ENCODE peak calls at places on chromosomes 6 and 20, in six cellular contexts. One of them, this sample, is unnamed.

GRCh38 chr6:7448232-7448631 is 58.6 kb downstream of the RIOK1 start:
- DNase-seq in cardiac muscle cell: no peak
- DNase-seq in CD8-positive, alpha-beta T cell: no peak
- DNase-seq in coronary artery: no peak
- DNase-seq in AG09319: no peak
- DNase-seq in cardiac fibroblast: no peak
- DNase-seq in this sample: no peak

GRCh38 chr6:27986928-27987725 is 30.1 kb downstream of the OR2B6 start:
- DNase-seq in CD8-positive, alpha-beta T cell: no peak
- DNase-seq in AG09319: no peak
- DNase-seq in coronary artery: no peak
- DNase-seq in cardiac muscle cell: no peak
- DNase-seq in cardiac fibroblast: peak
- DNase-seq in this sample: no peak

GRCh38 chr6:16688984-16689636 is 72.2 kb downstream of the ATXN1 start:
- DNase-seq in cardiac fibroblast: peak
- DNase-seq in CD8-positive, alpha-beta T cell: no peak
- DNase-seq in AG09319: no peak
- DNase-seq in coronary artery: no peak
- DNase-seq in cardiac muscle cell: no peak
- DNase-seq in this sample: no peak

GRCh38 chr6:12767016-12767415 is 50.4 kb downstream of the PHACTR1 start:
- DNase-seq in coronary artery: no peak
- DNase-seq in AG09319: no peak
- DNase-seq in cardiac fibroblast: no peak
- DNase-seq in cardiac muscle cell: no peak
- DNase-seq in CD8-positive, alpha-beta T cell: no peak
- DNase-seq in this sample: no peak

GRCh38 chr6:165106261-165106660 is 203.1 kb downstream of the C6orf118 start:
- DNase-seq in CD8-positive, alpha-beta T cell: no peak
- DNase-seq in cardiac muscle cell: no peak
- DNase-seq in AG09319: no peak
- DNase-seq in cardiac fibroblast: no peak
- DNase-seq in coronary artery: no peak
- DNase-seq in this sample: no peak

GRCh38 chr20:52209154-52209571 is 17.6 kb upstream of the ZFP64 start:
- DNase-seq in cardiac fibroblast: no peak
- DNase-seq in coronary artery: no peak
- DNase-seq in AG09319: no peak
- DNase-seq in CD8-positive, alpha-beta T cell: no peak
- DNase-seq in cardiac muscle cell: no peak
- DNase-seq in this sample: no peak

GRCh38 chr6:148332088-148332487 is 10.6 kb upstream of the SASH1 start:
- DNase-seq in AG09319: no peak
- DNase-seq in CD8-positive, alpha-beta T cell: no peak
- DNase-seq in coronary artery: no peak
- DNase-seq in cardiac fibroblast: no peak
- DNase-seq in cardiac muscle cell: no peak
- DNase-seq in this sample: no peak

GRCh38 chr6:112017760-112018537 is 36.0 kb upstream of the CCN6 start:
- DNase-seq in cardiac fibroblast: no peak
- DNase-seq in AG09319: no peak
- DNase-seq in CD8-positive, alpha-beta T cell: no peak
- DNase-seq in cardiac muscle cell: no peak
- DNase-seq in coronary artery: no peak
- DNase-seq in this sample: no peak

GRCh38 chr20:35551485-35551884 is 9.6 kb downstream of the ERGIC3 start:
- DNase-seq in coronary artery: no peak
- DNase-seq in cardiac muscle cell: no peak
- DNase-seq in AG09319: no peak
- DNase-seq in cardiac fibroblast: peak
- DNase-seq in CD8-positive, alpha-beta T cell: no peak
- DNase-seq in this sample: no peak

GRCh38 chr20:19921349-19921793 is 95.8 kb upstream of the NAA20 start:
- DNase-seq in coronary artery: no peak
- DNase-seq in cardiac fibroblast: no peak
- DNase-seq in cardiac muscle cell: no peak
- DNase-seq in AG09319: no peak
- DNase-seq in CD8-positive, alpha-beta T cell: no peak
- DNase-seq in this sample: no peak

GRCh38 chr6:105593805-105594231 is 190.9 kb upstream of the PREP start:
- DNase-seq in cardiac muscle cell: no peak
- DNase-seq in cardiac fibroblast: no peak
- DNase-seq in CD8-positive, alpha-beta T cell: no peak
- DNase-seq in AG09319: no peak
- DNase-seq in coronary artery: no peak
- DNase-seq in this sample: no peak

GRCh38 chr6:42933195-42933594 is 3.9 kb downstream of the CNPY3 start:
- DNase-seq in cardiac muscle cell: no peak
- DNase-seq in cardiac fibroblast: no peak
- DNase-seq in CD8-positive, alpha-beta T cell: no peak
- DNase-seq in coronary artery: no peak
- DNase-seq in AG09319: no peak
- DNase-seq in this sample: no peak

GRCh38 chr20:45970646-45971424 is 1.2 kb downstream of the ZNF335 start:
- DNase-seq in coronary artery: no peak
- DNase-seq in cardiac muscle cell: no peak
- DNase-seq in CD8-positive, alpha-beta T cell: no peak
- DNase-seq in AG09319: no peak
- DNase-seq in cardiac fibroblast: peak
- DNase-seq in this sample: no peak

GRCh38 chr20:45985573-45985972 is 13.6 kb upstream of the ZNF335 start:
- DNase-seq in cardiac fibroblast: peak
- DNase-seq in coronary artery: no peak
- DNase-seq in CD8-positive, alpha-beta T cell: no peak
- DNase-seq in AG09319: no peak
- DNase-seq in cardiac muscle cell: no peak
- DNase-seq in this sample: no peak

GRCh38 chr20:34344256-34344637 is 18.8 kb upstream of the ITCH start:
- DNase-seq in AG09319: no peak
- DNase-seq in coronary artery: no peak
- DNase-seq in cardiac muscle cell: no peak
- DNase-seq in CD8-positive, alpha-beta T cell: no peak
- DNase-seq in cardiac fibroblast: no peak
- DNase-seq in this sample: no peak

GRCh38 chr6:3280866-3281465 is 22.2 kb downstream of the PSMG4 start:
- DNase-seq in cardiac fibroblast: peak
- DNase-seq in cardiac muscle cell: no peak
- DNase-seq in AG09319: no peak
- DNase-seq in coronary artery: no peak
- DNase-seq in CD8-positive, alpha-beta T cell: no peak
- DNase-seq in this sample: no peak

GRCh38 chr20:44396790-44397189 is 41.3 kb downstream of the HNF4A start:
- DNase-seq in cardiac muscle cell: no peak
- DNase-seq in coronary artery: no peak
- DNase-seq in AG09319: no peak
- DNase-seq in CD8-positive, alpha-beta T cell: no peak
- DNase-seq in cardiac fibroblast: no peak
- DNase-seq in this sample: no peak

GRCh38 chr6:13175759-13176158 is 152.6 kb downstream of the TBC1D7 start:
- DNase-seq in cardiac muscle cell: no peak
- DNase-seq in cardiac fibroblast: no peak
- DNase-seq in AG09319: no peak
- DNase-seq in coronary artery: no peak
- DNase-seq in CD8-positive, alpha-beta T cell: no peak
- DNase-seq in this sample: no peak

GRCh38 chr6:157668034-157668401 is 155.0 kb upstream of the SNX9 start:
- DNase-seq in CD8-positive, alpha-beta T cell: no peak
- DNase-seq in cardiac fibroblast: no peak
- DNase-seq in cardiac muscle cell: no peak
- DNase-seq in coronary artery: no peak
- DNase-seq in AG09319: no peak
- DNase-seq in this sample: no peak
- TF ChIP-seq CTCF in CD8-positive, alpha-beta T cell: no peak
- TF ChIP-seq CTCF in cardiac fibroblast: no peak
- TF ChIP-seq CTCF in cardiac muscle cell: no peak
- TF ChIP-seq CTCF in coronary artery: no peak
- TF ChIP-seq CTCF in AG09319: no peak
- TF ChIP-seq CTCF in this sample: no peak

DNA sequence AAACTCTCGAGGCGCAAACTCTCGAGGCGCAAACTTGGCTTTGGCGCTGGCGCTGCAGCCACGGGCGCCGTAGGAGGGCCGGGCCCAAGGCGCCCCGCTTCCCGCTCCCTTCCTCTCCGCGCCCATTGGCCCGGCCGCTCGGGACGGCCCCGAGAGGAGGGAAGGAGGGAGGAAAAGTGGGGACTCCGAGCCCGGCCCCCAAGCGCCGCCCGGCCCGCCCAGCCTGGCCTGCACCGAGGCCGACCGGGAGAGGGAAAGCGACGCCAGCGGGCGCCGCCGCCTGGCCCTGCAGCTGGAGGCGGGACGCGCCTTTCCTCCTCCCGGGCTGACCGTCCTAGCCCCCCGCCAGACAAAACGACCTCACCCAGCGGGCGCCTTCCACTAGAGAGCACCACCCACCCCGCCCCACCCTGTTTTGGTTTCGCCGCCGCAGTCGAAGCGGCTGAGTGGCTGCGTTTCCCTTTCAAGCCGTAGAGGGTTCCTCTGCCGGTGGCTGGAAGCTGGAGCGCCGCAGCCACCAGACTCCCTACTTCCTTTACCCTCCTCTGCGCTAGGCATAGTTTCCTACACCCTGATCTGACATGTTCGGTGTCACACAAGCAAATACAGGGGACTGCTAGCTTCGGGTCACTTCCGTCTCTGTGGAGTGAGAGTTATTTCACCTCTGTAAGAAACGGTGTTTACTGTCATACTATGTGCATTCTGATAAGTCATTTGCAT is at the start of gene MBOAT1:
- DNase-seq in coronary artery: peak
- DNase-seq in cardiac fibroblast: peak
- DNase-seq in AG09319: peak
- DNase-seq in CD8-positive, alpha-beta T cell: peak
- DNase-seq in cardiac muscle cell: peak
- DNase-seq in this sample: peak
- TF ChIP-seq CTCF in coronary artery: no peak
- TF ChIP-seq CTCF in cardiac fibroblast: no peak
- TF ChIP-seq CTCF in AG09319: peak
- TF ChIP-seq CTCF in CD8-positive, alpha-beta T cell: no peak
- TF ChIP-seq CTCF in cardiac muscle cell: no peak
- TF ChIP-seq CTCF in this sample: no peak

GRCh38 chr6:79127660-79128059 is 49.6 kb upstream of the PHIP start:
- DNase-seq in cardiac fibroblast: no peak
- DNase-seq in coronary artery: no peak
- DNase-seq in AG09319: no peak
- DNase-seq in cardiac muscle cell: no peak
- DNase-seq in CD8-positive, alpha-beta T cell: no peak
- DNase-seq in this sample: no peak
- TF ChIP-seq CTCF in cardiac fibroblast: no peak
- TF ChIP-seq CTCF in coronary artery: no peak
- TF ChIP-seq CTCF in AG09319: no peak
- TF ChIP-seq CTCF in cardiac muscle cell: no peak
- TF ChIP-seq CTCF in CD8-positive, alpha-beta T cell: no peak
- TF ChIP-seq CTCF in this sample: no peak

GRCh38 chr6:29967379-29968010 is 25.2 kb downstream of the HLA-A start:
- DNase-seq in cardiac muscle cell: no peak
- DNase-seq in CD8-positive, alpha-beta T cell: no peak
- DNase-seq in coronary artery: no peak
- DNase-seq in AG09319: no peak
- DNase-seq in cardiac fibroblast: no peak
- DNase-seq in this sample: no peak
- TF ChIP-seq CTCF in cardiac muscle cell: peak
- TF ChIP-seq CTCF in CD8-positive, alpha-beta T cell: no peak
- TF ChIP-seq CTCF in coronary artery: no peak
- TF ChIP-seq CTCF in AG09319: peak
- TF ChIP-seq CTCF in cardiac fibroblast: peak
- TF ChIP-seq CTCF in this sample: no peak

DNA sequence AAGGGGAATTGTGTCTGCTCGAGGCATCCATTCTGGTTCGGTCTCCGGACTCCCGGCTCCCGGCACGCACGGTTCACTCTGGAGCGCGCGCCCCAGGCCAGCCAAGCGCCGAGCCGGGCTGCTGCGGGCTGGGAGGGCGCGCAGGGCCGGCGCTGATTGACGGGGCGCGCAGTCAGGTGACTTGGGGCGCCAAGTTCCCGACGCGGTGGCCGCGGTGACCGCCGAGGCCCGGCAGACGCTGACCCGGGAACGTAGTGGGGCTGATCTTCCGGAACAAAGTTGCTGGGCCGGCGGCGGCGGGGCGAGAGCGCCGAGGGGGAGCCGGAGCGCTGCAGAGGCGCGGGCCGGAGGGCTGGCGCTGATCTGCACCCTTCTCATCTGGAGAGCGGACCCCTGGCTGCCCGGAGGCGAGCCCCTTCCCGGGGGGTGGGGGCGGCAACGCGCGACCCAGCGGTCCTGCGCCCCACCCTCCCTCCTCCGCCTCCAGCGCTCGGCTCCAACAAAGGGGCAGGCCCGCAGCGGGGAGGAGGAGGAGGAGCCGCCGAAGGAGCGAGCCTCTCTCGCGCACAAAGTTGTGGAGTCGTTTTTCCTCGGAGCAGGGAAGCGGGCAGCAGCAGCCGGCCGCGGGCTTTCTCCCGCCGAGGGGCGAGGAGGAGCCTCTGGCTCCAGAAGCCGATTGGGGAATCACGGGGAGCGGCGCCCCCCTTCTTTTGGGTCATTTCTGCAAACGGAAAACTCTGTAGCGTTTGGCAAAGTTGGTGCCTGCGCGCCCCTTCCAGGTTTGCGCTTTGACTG is at the start of gene UTRN:
- DNase-seq in cardiac fibroblast: peak
- DNase-seq in AG09319: peak
- DNase-seq in CD8-positive, alpha-beta T cell: no peak
- DNase-seq in coronary artery: peak
- DNase-seq in cardiac muscle cell: peak
- DNase-seq in this sample: peak
- TF ChIP-seq CTCF in cardiac fibroblast: no peak
- TF ChIP-seq CTCF in AG09319: no peak
- TF ChIP-seq CTCF in CD8-positive, alpha-beta T cell: no peak
- TF ChIP-seq CTCF in coronary artery: no peak
- TF ChIP-seq CTCF in cardiac muscle cell: no peak
- TF ChIP-seq CTCF in this sample: no peak

GRCh38 chr20:22630698-22631097 is 46.3 kb upstream of the FOXA2 start:
- DNase-seq in AG09319: no peak
- DNase-seq in cardiac fibroblast: no peak
- DNase-seq in coronary artery: no peak
- DNase-seq in CD8-positive, alpha-beta T cell: no peak
- DNase-seq in cardiac muscle cell: no peak
- DNase-seq in this sample: no peak
- TF ChIP-seq CTCF in AG09319: no peak
- TF ChIP-seq CTCF in cardiac fibroblast: no peak
- TF ChIP-seq CTCF in coronary artery: no peak
- TF ChIP-seq CTCF in CD8-positive, alpha-beta T cell: no peak
- TF ChIP-seq CTCF in cardiac muscle cell: no peak
- TF ChIP-seq CTCF in this sample: no peak

GRCh38 chr20:3808141-3808479 is 12.0 kb downstream of the CDC25B start:
- DNase-seq in cardiac muscle cell: no peak
- DNase-seq in CD8-positive, alpha-beta T cell: no peak
- DNase-seq in cardiac fibroblast: peak
- DNase-seq in AG09319: peak
- DNase-seq in coronary artery: peak
- DNase-seq in this sample: no peak
- TF ChIP-seq CTCF in cardiac muscle cell: no peak
- TF ChIP-seq CTCF in CD8-positive, alpha-beta T cell: no peak
- TF ChIP-seq CTCF in cardiac fibroblast: no peak
- TF ChIP-seq CTCF in AG09319: no peak
- TF ChIP-seq CTCF in coronary artery: no peak
- TF ChIP-seq CTCF in this sample: no peak

GRCh38 chr6:33607784-33608161 is 13.3 kb upstream of the ITPR3 start:
- DNase-seq in cardiac muscle cell: no peak
- DNase-seq in CD8-positive, alpha-beta T cell: no peak
- DNase-seq in cardiac fibroblast: no peak
- DNase-seq in AG09319: no peak
- DNase-seq in coronary artery: no peak
- DNase-seq in this sample: no peak
- TF ChIP-seq CTCF in cardiac muscle cell: peak
- TF ChIP-seq CTCF in CD8-positive, alpha-beta T cell: no peak
- TF ChIP-seq CTCF in cardiac fibroblast: peak
- TF ChIP-seq CTCF in AG09319: no peak
- TF ChIP-seq CTCF in coronary artery: no peak
- TF ChIP-seq CTCF in this sample: no peak

GRCh38 chr6:5243069-5243468 is 17.7 kb downstream of the LYRM4 start:
- DNase-seq in cardiac muscle cell: no peak
- DNase-seq in coronary artery: no peak
- DNase-seq in AG09319: no peak
- DNase-seq in CD8-positive, alpha-beta T cell: no peak
- DNase-seq in cardiac fibroblast: no peak
- DNase-seq in this sample: no peak
- TF ChIP-seq CTCF in cardiac muscle cell: no peak
- TF ChIP-seq CTCF in coronary artery: no peak
- TF ChIP-seq CTCF in AG09319: no peak
- TF ChIP-seq CTCF in CD8-positive, alpha-beta T cell: no peak
- TF ChIP-seq CTCF in cardiac fibroblast: no peak
- TF ChIP-seq CTCF in this sample: no peak

This sample was measured in activated B cell treated with CpG ODN at 0.5 μM for 24 hours.